ENCODE peak calls at places on chromosomes 1 and 21, in six cellular contexts. O is heart left ventricle; I is C1 segment of cervical spinal cord; N is G401; J is brain microvascular endothelial cell; P is stimulated activated CD4-positive, alpha-beta T cell treated with anti-CD3 and anti-CD28 coated beads, Interleukin-12 subunit alpha, Interleukin-12 subunit beta, amount 100 ng/mL, for 4 hours. Z is an unnamed sample.

GRCh38 chr1:167554028-167554779 is 642 bp upstream of the CREG1 start:
- DNase-seq in O (no peak), I (no peak), N (no peak), J (no peak), P (no peak), Z (no peak)

GRCh38 chr1:56838726-56839125 is 15.9 kb upstream of the C8A start:
- DNase-seq in O (no peak), I (no peak), N (no peak), J (peak), P (no peak), Z (no peak)

GRCh38 chr1:1627842-1628655 is 3.9 kb upstream of the MMP23B start:
- DNase-seq in O (peak), I (no peak), N (no peak), J (no peak), P (no peak), Z (peak)

GRCh38 chr1:151839457-151840409 is at the start of gene C2CD4D:
- DNase-seq in O (peak), I (peak), N (peak), J (no peak), P (peak), Z (no peak)

GRCh38 chr21:18499761-18500376 is 96.3 kb upstream of the TMPRSS15 start:
- DNase-seq in O (peak), I (no peak), N (peak), J (peak), P (no peak), Z (no peak)

GRCh38 chr1:6426321-6426971 is 1.9 kb downstream of the ESPN start:
- DNase-seq in O (no peak), I (no peak), N (no peak), J (no peak), P (no peak), Z (no peak)

GRCh38 chr21:43308101-43308500 is 118.8 kb downstream of the SIK1 start:
- DNase-seq in O (no peak), I (no peak), N (no peak), J (no peak), P (no peak), Z (peak)

GRCh38 chr1:110728388-110728787 is 53.6 kb upstream of the KCNA3 start:
- DNase-seq in O (no peak), I (no peak), N (no peak), J (no peak), P (no peak), Z (no peak)

GRCh38 chr1:21663251-21663950 is 5.8 kb downstream of the RAP1GAP start:
- DNase-seq in O (no peak), I (peak), N (no peak), J (no peak), P (no peak), Z (peak)

GRCh38 chr1:164895026-164895907 is 336.3 kb downstream of the PBX1 start:
- DNase-seq in O (no peak), I (no peak), N (no peak), J (no peak), P (no peak), Z (no peak)

GRCh38 chr1:30744060-30744756 is 13.4 kb downstream of the LAPTM5 start:
- DNase-seq in O (no peak), I (no peak), N (no peak), J (no peak), P (no peak), Z (no peak)

GRCh38 chr1:115669886-115670285 is 28.1 kb downstream of the VANGL1 start:
- DNase-seq in O (no peak), I (no peak), N (no peak), J (no peak), P (no peak), Z (no peak)

GRCh38 chr1:181640959-181641358 is 157.6 kb downstream of the CACNA1E start:
- DNase-seq in O (no peak), I (no peak), N (no peak), J (no peak), P (no peak), Z (no peak)

GRCh38 chr21:31917108-31917507 is 44.3 kb downstream of the HUNK start:
- DNase-seq in O (no peak), I (no peak), N (no peak), J (no peak), P (no peak), Z (no peak)

GRCh38 chr1:179706339-179706941 is 36.7 kb upstream of the FAM163A start:
- DNase-seq in O (peak), I (no peak), N (peak), J (peak), P (peak), Z (no peak)

GRCh38 chr1:106937104-106937503 is 119.4 kb upstream of the PRMT6 start:
- DNase-seq in O (no peak), I (no peak), N (no peak), J (peak), P (no peak), Z (no peak)

GRCh38 chr1:232695626-232696025 is 65.7 kb upstream of the SIPA1L2 start:
- DNase-seq in O (no peak), I (no peak), N (no peak), J (no peak), P (no peak), Z (no peak)

GRCh38 chr1:162235261-162235780 is 141.3 kb downstream of the SPATA46 start:
- DNase-seq in O (no peak), I (no peak), N (no peak), J (no peak), P (no peak), Z (no peak)

GRCh38 chr21:29499734-29500343 is 201.1 kb downstream of the BACH1 start:
- DNase-seq in O (no peak), I (peak), N (peak), J (peak), P (no peak), Z (no peak)

GRCh38 chr1:247375747-247376146 is 40.2 kb upstream of the NLRP3 start:
- DNase-seq in O (no peak), I (no peak), N (no peak), J (no peak), P (no peak), Z (no peak)

GRCh38 chr1:27408151-27408550 is 15.7 kb downstream of the GPR3 start:
- DNase-seq in O (no peak), I (no peak), N (no peak), J (no peak), P (no peak), Z (no peak)

GRCh38 chr1:243293941-243294722 is 38.3 kb downstream of the SDCCAG8 start:
- DNase-seq in O (no peak), I (no peak), N (no peak), J (no peak), P (no peak), Z (no peak)